ENCODE peak calls at places on chromosomes 13 and 19, in seven cellular contexts. One of them, this sample, is unnamed.

GRCh38 chr13:100625447-100625846 is 36.9 kb upstream of the GGACT start:
- DNase-seq in foreskin fibroblast: no peak
- DNase-seq in glutamatergic neuron: no peak
- DNase-seq in activated T-helper 1 cell treated with anti-CD3 and anti-CD28 coated beads, Interleukin-2, amount 50 U/mL, for 16 hours: no peak
- DNase-seq in endothelial cell: no peak
- DNase-seq in nephron progenitor cell: no peak
- DNase-seq in AG08395: no peak
- DNase-seq in this sample: no peak

GRCh38 chr13:61880576-61881283 is 465.1 kb upstream of the PCDH20 start:
- DNase-seq in AG08395: no peak
- DNase-seq in glutamatergic neuron: no peak
- DNase-seq in activated T-helper 1 cell treated with anti-CD3 and anti-CD28 coated beads, Interleukin-2, amount 50 U/mL, for 16 hours: no peak
- DNase-seq in endothelial cell: peak
- DNase-seq in nephron progenitor cell: peak
- DNase-seq in foreskin fibroblast: no peak
- DNase-seq in this sample: no peak

GRCh38 chr13:20686863-20687579 is 16.5 kb upstream of the IL17D start:
- DNase-seq in nephron progenitor cell: no peak
- DNase-seq in activated T-helper 1 cell treated with anti-CD3 and anti-CD28 coated beads, Interleukin-2, amount 50 U/mL, for 16 hours: no peak
- DNase-seq in AG08395: no peak
- DNase-seq in glutamatergic neuron: no peak
- DNase-seq in foreskin fibroblast: no peak
- DNase-seq in endothelial cell: no peak
- DNase-seq in this sample: no peak

GRCh38 chr19:47363758-47364529 is 14.8 kb downstream of the DHX34 start:
- DNase-seq in foreskin fibroblast: peak
- DNase-seq in glutamatergic neuron: peak
- DNase-seq in AG08395: no peak
- DNase-seq in nephron progenitor cell: no peak
- DNase-seq in activated T-helper 1 cell treated with anti-CD3 and anti-CD28 coated beads, Interleukin-2, amount 50 U/mL, for 16 hours: no peak
- DNase-seq in endothelial cell: peak
- DNase-seq in this sample: no peak

GRCh38 chr13:97258801-97259200 is 36.7 kb downstream of the MBNL2 start:
- DNase-seq in AG08395: peak
- DNase-seq in endothelial cell: no peak
- DNase-seq in nephron progenitor cell: no peak
- DNase-seq in glutamatergic neuron: no peak
- DNase-seq in foreskin fibroblast: no peak
- DNase-seq in activated T-helper 1 cell treated with anti-CD3 and anti-CD28 coated beads, Interleukin-2, amount 50 U/mL, for 16 hours: no peak
- DNase-seq in this sample: no peak

GRCh38 chr13:114112231-114112825 is 20.1 kb downstream of the RASA3 start:
- DNase-seq in AG08395: no peak
- DNase-seq in nephron progenitor cell: no peak
- DNase-seq in endothelial cell: no peak
- DNase-seq in foreskin fibroblast: no peak
- DNase-seq in activated T-helper 1 cell treated with anti-CD3 and anti-CD28 coated beads, Interleukin-2, amount 50 U/mL, for 16 hours: no peak
- DNase-seq in glutamatergic neuron: no peak
- DNase-seq in this sample: no peak

GRCh38 chr19:44232867-44233266 is 20.5 kb downstream of the ZNF227 start:
- DNase-seq in activated T-helper 1 cell treated with anti-CD3 and anti-CD28 coated beads, Interleukin-2, amount 50 U/mL, for 16 hours: no peak
- DNase-seq in foreskin fibroblast: no peak
- DNase-seq in AG08395: no peak
- DNase-seq in glutamatergic neuron: no peak
- DNase-seq in endothelial cell: no peak
- DNase-seq in nephron progenitor cell: no peak
- DNase-seq in this sample: no peak

GRCh38 chr19:48991823-48992570 is 1.1 kb downstream of the GYS1 start:
- DNase-seq in activated T-helper 1 cell treated with anti-CD3 and anti-CD28 coated beads, Interleukin-2, amount 50 U/mL, for 16 hours: no peak
- DNase-seq in nephron progenitor cell: no peak
- DNase-seq in AG08395: peak
- DNase-seq in endothelial cell: no peak
- DNase-seq in foreskin fibroblast: peak
- DNase-seq in glutamatergic neuron: no peak
- DNase-seq in this sample: no peak

GRCh38 chr13:30857636-30858035 is 48.4 kb upstream of the MEDAG start:
- DNase-seq in glutamatergic neuron: no peak
- DNase-seq in AG08395: no peak
- DNase-seq in nephron progenitor cell: no peak
- DNase-seq in foreskin fibroblast: no peak
- DNase-seq in activated T-helper 1 cell treated with anti-CD3 and anti-CD28 coated beads, Interleukin-2, amount 50 U/mL, for 16 hours: no peak
- DNase-seq in endothelial cell: no peak
- DNase-seq in this sample: no peak

GRCh38 chr13:99035715-99036114 is 57.9 kb upstream of the DOCK9 start:
- DNase-seq in endothelial cell: no peak
- DNase-seq in activated T-helper 1 cell treated with anti-CD3 and anti-CD28 coated beads, Interleukin-2, amount 50 U/mL, for 16 hours: no peak
- DNase-seq in AG08395: no peak
- DNase-seq in foreskin fibroblast: no peak
- DNase-seq in glutamatergic neuron: no peak
- DNase-seq in nephron progenitor cell: no peak
- DNase-seq in this sample: no peak

GRCh38 chr19:18951721-18952281 is 10.8 kb upstream of the HOMER3 start:
- DNase-seq in glutamatergic neuron: no peak
- DNase-seq in endothelial cell: no peak
- DNase-seq in activated T-helper 1 cell treated with anti-CD3 and anti-CD28 coated beads, Interleukin-2, amount 50 U/mL, for 16 hours: no peak
- DNase-seq in AG08395: peak
- DNase-seq in nephron progenitor cell: no peak
- DNase-seq in foreskin fibroblast: peak
- DNase-seq in this sample: no peak

GRCh38 chr13:77516342-77516789 is 19.1 kb upstream of the SCEL start:
- DNase-seq in glutamatergic neuron: no peak
- DNase-seq in endothelial cell: no peak
- DNase-seq in activated T-helper 1 cell treated with anti-CD3 and anti-CD28 coated beads, Interleukin-2, amount 50 U/mL, for 16 hours: no peak
- DNase-seq in foreskin fibroblast: peak
- DNase-seq in nephron progenitor cell: no peak
- DNase-seq in AG08395: peak
- DNase-seq in this sample: no peak

GRCh38 chr19:29129148-29129547 is 83.8 kb downstream of the UQCRFS1 start:
- DNase-seq in nephron progenitor cell: no peak
- DNase-seq in endothelial cell: no peak
- DNase-seq in foreskin fibroblast: no peak
- DNase-seq in AG08395: no peak
- DNase-seq in glutamatergic neuron: no peak
- DNase-seq in activated T-helper 1 cell treated with anti-CD3 and anti-CD28 coated beads, Interleukin-2, amount 50 U/mL, for 16 hours: no peak
- DNase-seq in this sample: no peak

GRCh38 chr13:34217343-34218094 is 399.6 kb downstream of the RFC3 start:
- DNase-seq in activated T-helper 1 cell treated with anti-CD3 and anti-CD28 coated beads, Interleukin-2, amount 50 U/mL, for 16 hours: no peak
- DNase-seq in glutamatergic neuron: no peak
- DNase-seq in nephron progenitor cell: no peak
- DNase-seq in foreskin fibroblast: no peak
- DNase-seq in AG08395: no peak
- DNase-seq in endothelial cell: no peak
- DNase-seq in this sample: no peak

GRCh38 chr13:99974939-99975561 is 3.5 kb upstream of the ZIC5 start:
- DNase-seq in endothelial cell: peak
- DNase-seq in AG08395: no peak
- DNase-seq in foreskin fibroblast: no peak
- DNase-seq in nephron progenitor cell: no peak
- DNase-seq in activated T-helper 1 cell treated with anti-CD3 and anti-CD28 coated beads, Interleukin-2, amount 50 U/mL, for 16 hours: no peak
- DNase-seq in glutamatergic neuron: no peak
- DNase-seq in this sample: no peak

GRCh38 chr13:113841355-113841653 is 22.6 kb downstream of the GAS6 start:
- DNase-seq in nephron progenitor cell: no peak
- DNase-seq in foreskin fibroblast: no peak
- DNase-seq in AG08395: no peak
- DNase-seq in glutamatergic neuron: no peak
- DNase-seq in endothelial cell: no peak
- DNase-seq in activated T-helper 1 cell treated with anti-CD3 and anti-CD28 coated beads, Interleukin-2, amount 50 U/mL, for 16 hours: no peak
- DNase-seq in this sample: no peak

GRCh38 chr13:27868639-27869435 is 51.0 kb upstream of the PDX1 start:
- DNase-seq in glutamatergic neuron: no peak
- DNase-seq in foreskin fibroblast: no peak
- DNase-seq in nephron progenitor cell: no peak
- DNase-seq in AG08395: no peak
- DNase-seq in activated T-helper 1 cell treated with anti-CD3 and anti-CD28 coated beads, Interleukin-2, amount 50 U/mL, for 16 hours: no peak
- DNase-seq in endothelial cell: no peak
- DNase-seq in this sample: no peak

GRCh38 chr13:44734204-44734707 is 158.1 kb upstream of the TSC22D1 start:
- DNase-seq in nephron progenitor cell: no peak
- DNase-seq in glutamatergic neuron: no peak
- DNase-seq in activated T-helper 1 cell treated with anti-CD3 and anti-CD28 coated beads, Interleukin-2, amount 50 U/mL, for 16 hours: no peak
- DNase-seq in foreskin fibroblast: peak
- DNase-seq in endothelial cell: no peak
- DNase-seq in AG08395: peak
- DNase-seq in this sample: no peak

GRCh38 chr13:45799451-45799850 is 52.1 kb downstream of the SIAH3 start:
- DNase-seq in activated T-helper 1 cell treated with anti-CD3 and anti-CD28 coated beads, Interleukin-2, amount 50 U/mL, for 16 hours: no peak
- DNase-seq in AG08395: no peak
- DNase-seq in nephron progenitor cell: no peak
- DNase-seq in foreskin fibroblast: no peak
- DNase-seq in endothelial cell: no peak
- DNase-seq in glutamatergic neuron: no peak
- DNase-seq in this sample: no peak

GRCh38 chr13:43698743-43699142 is 88.0 kb downstream of the ENOX1 start:
- DNase-seq in glutamatergic neuron: no peak
- DNase-seq in nephron progenitor cell: no peak
- DNase-seq in foreskin fibroblast: peak
- DNase-seq in AG08395: peak
- DNase-seq in endothelial cell: no peak
- DNase-seq in activated T-helper 1 cell treated with anti-CD3 and anti-CD28 coated beads, Interleukin-2, amount 50 U/mL, for 16 hours: no peak
- DNase-seq in this sample: no peak

GRCh38 chr19:34556500-34556899 is 74.9 kb downstream of the WTIP start:
- DNase-seq in nephron progenitor cell: peak
- DNase-seq in endothelial cell: peak
- DNase-seq in AG08395: peak
- DNase-seq in activated T-helper 1 cell treated with anti-CD3 and anti-CD28 coated beads, Interleukin-2, amount 50 U/mL, for 16 hours: no peak
- DNase-seq in glutamatergic neuron: peak
- DNase-seq in foreskin fibroblast: peak
- DNase-seq in this sample: no peak

GRCh38 chr19:31658993-31659896 is 310.0 kb upstream of the TSHZ3 start:
- DNase-seq in endothelial cell: no peak
- DNase-seq in AG08395: no peak
- DNase-seq in nephron progenitor cell: no peak
- DNase-seq in activated T-helper 1 cell treated with anti-CD3 and anti-CD28 coated beads, Interleukin-2, amount 50 U/mL, for 16 hours: no peak
- DNase-seq in foreskin fibroblast: no peak
- DNase-seq in glutamatergic neuron: no peak
- DNase-seq in this sample: no peak